ENCODE peak calls at places on chromosomes 12 and 14, in ten cellular contexts. A, D, X, C, I, O, M, T, S and G are unnamed samples.

GRCh38 chr12:110739894-110740293 is 2.8 kb downstream of the PPP1CC start:
- DNase-seq in A (no peak), D (no peak), X (no peak), C (no peak), I (no peak), O (no peak), M (no peak), T (no peak), S (no peak), G (no peak)

GRCh38 chr12:53048033-53048779 is 1.7 kb upstream of the TNS2 start:
- DNase-seq in A (peak), D (no peak), X (no peak), C (no peak), I (peak), O (peak), M (no peak), T (no peak), S (peak), G (no peak)

GRCh38 chr14:67526676-67527459 is 6.2 kb upstream of the PLEKHH1 start:
- DNase-seq in A (peak), D (peak), X (peak), C (peak), I (peak), O (peak), M (no peak), T (no peak), S (peak), G (peak)

GRCh38 chr12:28427046-28427445 is 236.8 kb downstream of the CCDC91 start:
- DNase-seq in A (no peak), D (no peak), X (no peak), C (no peak), I (no peak), O (no peak), M (no peak), T (no peak), S (no peak), G (no peak)

GRCh38 chr12:49455506-49455905 is 83.3 kb upstream of the KCNH3 start:
- DNase-seq in A (no peak), D (no peak), X (no peak), C (no peak), I (no peak), O (no peak), M (no peak), T (no peak), S (no peak), G (no peak)

GRCh38 chr14:102863381-102863780 is 59.1 kb upstream of the AMN start:
- DNase-seq in A (no peak), D (no peak), X (no peak), C (no peak), I (no peak), O (no peak), M (no peak), T (no peak), S (no peak), G (no peak)

GRCh38 chr14:101019541-101019940 is 116.0 kb upstream of the RTL1 start:
- DNase-seq in A (no peak), D (no peak), X (no peak), C (no peak), I (no peak), O (no peak), M (no peak), T (peak), S (no peak), G (no peak)

GRCh38 chr14:99137001-99137700 is 134.8 kb downstream of the BCL11B start:
- DNase-seq in A (no peak), D (no peak), X (no peak), C (no peak), I (no peak), O (no peak), M (peak), T (no peak), S (no peak), G (no peak)

GRCh38 chr14:54974773-54975414 is 52.0 kb downstream of the WDHD1 start:
- DNase-seq in A (no peak), D (no peak), X (no peak), C (no peak), I (no peak), O (no peak), M (no peak), T (no peak), S (no peak), G (no peak)

GRCh38 chr12:88946377-88946997 is 366.2 kb upstream of the KITLG start:
- DNase-seq in A (peak), D (no peak), X (no peak), C (no peak), I (no peak), O (peak), M (no peak), T (no peak), S (no peak), G (peak)

GRCh38 chr12:2526371-2526770 is 268.4 kb upstream of the FKBP4 start:
- DNase-seq in A (no peak), D (no peak), X (no peak), C (no peak), I (no peak), O (no peak), M (no peak), T (no peak), S (no peak), G (no peak)

GRCh38 chr12:128191380-128191779 is 75.6 kb upstream of the TMEM132C start:
- DNase-seq in A (no peak), D (no peak), X (no peak), C (no peak), I (no peak), O (no peak), M (no peak), T (no peak), S (no peak), G (no peak)

GRCh38 chr14:56703947-56704346 is 106.3 kb downstream of the OTX2 start:
- DNase-seq in A (no peak), D (no peak), X (no peak), C (no peak), I (no peak), O (no peak), M (no peak), T (no peak), S (no peak), G (no peak)

GRCh38 chr14:81211844-81212243 is 8.9 kb downstream of the GTF2A1 start:
- DNase-seq in A (peak), D (no peak), X (no peak), C (peak), I (no peak), O (peak), M (no peak), T (no peak), S (peak), G (peak)

GRCh38 chr12:88996389-88996788 is 355.9 kb downstream of the DUSP6 start:
- DNase-seq in A (peak), D (no peak), X (no peak), C (no peak), I (no peak), O (no peak), M (no peak), T (no peak), S (no peak), G (no peak)

GRCh38 chr12:42094277-42094676 is 50.4 kb downstream of the GXYLT1 start:
- DNase-seq in A (peak), D (no peak), X (peak), C (no peak), I (no peak), O (peak), M (peak), T (no peak), S (no peak), G (peak)

GRCh38 chr12:13178568-13179158 is 17.9 kb upstream of the EMP1 start:
- DNase-seq in A (no peak), D (no peak), X (no peak), C (no peak), I (no peak), O (no peak), M (no peak), T (no peak), S (peak), G (no peak)

GRCh38 chr12:31620311-31620710 is 29.4 kb upstream of the DENND5B start:
- DNase-seq in A (no peak), D (no peak), X (no peak), C (no peak), I (no peak), O (peak), M (no peak), T (no peak), S (no peak), G (no peak)

GRCh38 chr12:3313655-3314305 is 177.2 kb upstream of the PRMT8 start:
- DNase-seq in A (peak), D (peak), X (no peak), C (peak), I (peak), O (peak), M (no peak), T (no peak), S (no peak), G (peak)

GRCh38 chr14:59438148-59438766 is 26.9 kb downstream of the GPR135 start:
- DNase-seq in A (no peak), D (no peak), X (peak), C (no peak), I (no peak), O (peak), M (no peak), T (no peak), S (no peak), G (no peak)

GRCh38 chr12:85951823-85952222 is 77.7 kb downstream of the NTS start:
- DNase-seq in A (peak), D (no peak), X (no peak), C (no peak), I (no peak), O (no peak), M (no peak), T (no peak), S (no peak), G (no peak)

GRCh38 chr12:65306603-65307501 is 28.4 kb downstream of the MSRB3 start:
- DNase-seq in A (peak), D (peak), X (no peak), C (no peak), I (no peak), O (peak), M (no peak), T (peak), S (peak), G (peak)

GRCh38 chr14:20682435-20683124 is 1.8 kb upstream of the RNASE4 start:
- DNase-seq in A (peak), D (peak), X (peak), C (peak), I (peak), O (peak), M (peak), T (peak), S (peak), G (peak)

GRCh38 chr12:95760371-95760770 is 30.2 kb downstream of the NTN4 start:
- DNase-seq in A (no peak), D (no peak), X (no peak), C (no peak), I (no peak), O (no peak), M (no peak), T (no peak), S (no peak), G (no peak)

GRCh38 chr12:48119078-48119833 is at the start of gene PFKM:
- DNase-seq in A (peak), D (peak), X (peak), C (peak), I (peak), O (peak), M (no peak), T (peak), S (peak), G (peak)

GRCh38 chr12:55658635-55659391 is 22.1 kb downstream of the OR10P1 start:
- DNase-seq in A (no peak), D (no peak), X (no peak), C (no peak), I (no peak), O (no peak), M (no peak), T (peak), S (no peak), G (no peak)

GRCh38 chr12:69046372-69046771 is 113.4 kb upstream of the CPM start:
- DNase-seq in A (no peak), D (no peak), X (no peak), C (no peak), I (no peak), O (peak), M (no peak), T (no peak), S (no peak), G (no peak)

GRCh38 chr12:94098466-94098865 is 49.9 kb upstream of the PLXNC1 start:
- DNase-seq in A (no peak), D (no peak), X (no peak), C (no peak), I (no peak), O (peak), M (no peak), T (no peak), S (no peak), G (peak)

GRCh38 chr12:57623811-57624390 is 9.1 kb downstream of the B4GALNT1 start:
- DNase-seq in A (no peak), D (no peak), X (no peak), C (no peak), I (no peak), O (no peak), M (no peak), T (peak), S (no peak), G (no peak)

GRCh38 chr12:64583395-64584172 is 26.7 kb upstream of the RASSF3 start:
- DNase-seq in A (no peak), D (no peak), X (no peak), C (no peak), I (no peak), O (peak), M (no peak), T (no peak), S (no peak), G (peak)

GRCh38 chr12:63846249-63846967 is 1.9 kb downstream of the SRGAP1 start:
- DNase-seq in A (peak), D (no peak), X (no peak), C (no peak), I (no peak), O (peak), M (no peak), T (no peak), S (no peak), G (peak)

GRCh38 chr14:91732859-91733477 is 1.1 kb upstream of the CATSPERB start:
- DNase-seq in A (peak), D (no peak), X (no peak), C (no peak), I (no peak), O (peak), M (no peak), T (no peak), S (no peak), G (peak)